ENCODE peak calls at places on chromosomes 12 and 14, in four cellular contexts. I, Z, P and C are unnamed samples.
A peak's percentile ranks its signal among the peaks of the same experiment; 100 is the strongest.

GRCh38 chr12:121789800-121790748 is 3.4 kb downstream of the RHOF start:
- DNase-seq in Z (no peak), I (no peak), P (no peak), C (no peak)

GRCh38 chr12:27456618-27457017 is 10.1 kb downstream of the SMCO2 start:
- DNase-seq in P (no peak), I (no peak), Z (no peak), C (no peak)

GRCh38 chr14:101243587-101244338 is 317.5 kb upstream of the DIO3 start:
- DNase-seq in I (no peak), P (no peak), Z (no peak), C (no peak)

GRCh38 chr14:84323963-84324362 is 1206.0 kb upstream of the FLRT2 start:
- DNase-seq in I (no peak), Z (peak; percentile 16), P (no peak), C (peak; percentile 2)

GRCh38 chr12:113106361-113106760 is 29.2 kb downstream of the RASAL1 start:
- DNase-seq in I (no peak), Z (no peak), P (no peak), C (no peak)

GRCh38 chr14:81348086-81348485 is 52.0 kb downstream of the STON2 start:
- DNase-seq in I (no peak), P (no peak), Z (no peak), C (no peak)

GRCh38 chr12:63929426-63929825 is 84.9 kb downstream of the SRGAP1 start:
- DNase-seq in I (no peak), Z (no peak), P (no peak), C (no peak)

GRCh38 chr12:122079532-122080081 is 1.1 kb downstream of the MLXIP start:
- DNase-seq in P (no peak), I (no peak), Z (no peak), C (peak; percentile 25)

GRCh38 chr14:24315807-24316596 is 4.7 kb downstream of the LTB4R start:
- DNase-seq in I (no peak), P (no peak), Z (no peak), C (no peak)

GRCh38 chr14:37787879-37788494 is 192.6 kb downstream of the TTC6 start:
- DNase-seq in I (no peak), Z (no peak), P (no peak), C (no peak)

GRCh38 chr12:1279050-1279449 is 288.0 kb downstream of the ERC1 start:
- DNase-seq in I (no peak), P (no peak), Z (no peak), C (peak; percentile 11)

GRCh38 chr14:101196795-101197590 is 293.5 kb upstream of the RTL1 start:
- DNase-seq in Z (no peak), P (no peak), I (no peak), C (no peak)

GRCh38 chr12:114006482-114007425 is 40.6 kb upstream of the RBM19 start:
- DNase-seq in P (no peak), Z (no peak), I (no peak), C (no peak)

GRCh38 chr14:89534896-89535615 is 118.0 kb upstream of the FOXN3 start:
- DNase-seq in P (no peak), Z (peak; percentile 70), I (no peak), C (peak; percentile 57)

GRCh38 chr12:45509187-45509586 is 220.3 kb upstream of the ARID2 start:
- DNase-seq in P (no peak), I (no peak), Z (no peak), C (no peak)

GRCh38 chr14:105251920-105252319 is 3.6 kb downstream of the BTBD6 start:
- DNase-seq in Z (no peak), P (no peak), I (no peak), C (no peak)

GRCh38 chr14:91376547-91377477 is 40.8 kb downstream of the CCDC88C start:
- DNase-seq in I (no peak), Z (no peak), P (no peak), C (no peak)

GRCh38 chr12:47970843-47971242 is 7.4 kb downstream of the TMEM106C start:
- DNase-seq in I (no peak), P (no peak), Z (no peak), C (no peak)

GRCh38 chr12:31813305-31813704 is 84.5 kb upstream of the AMN1 start:
- DNase-seq in P (no peak), I (no peak), Z (no peak), C (peak; percentile 17)

GRCh38 chr14:68968051-68968450 is 11.1 kb downstream of the ACTN1 start:
- DNase-seq in I (no peak), Z (no peak), P (no peak), C (no peak)

GRCh38 chr12:1937481-1938224 is 19.2 kb upstream of the CACNA2D4 start:
- DNase-seq in I (no peak), P (no peak), Z (no peak), C (no peak)

GRCh38 chr12:49358548-49359141 is 8.6 kb upstream of the SPATS2 start:
- DNase-seq in P (peak; percentile 58), Z (no peak), I (no peak), C (peak; percentile 83)

GRCh38 chr12:24212496-24212895 is 263.0 kb upstream of the SOX5 start:
- DNase-seq in P (no peak), Z (no peak), I (no peak), C (no peak)

GRCh38 chr12:122513660-122514059 is 12.9 kb upstream of the ZCCHC8 start:
- DNase-seq in P (no peak), Z (no peak), I (no peak), C (no peak)

DNA sequence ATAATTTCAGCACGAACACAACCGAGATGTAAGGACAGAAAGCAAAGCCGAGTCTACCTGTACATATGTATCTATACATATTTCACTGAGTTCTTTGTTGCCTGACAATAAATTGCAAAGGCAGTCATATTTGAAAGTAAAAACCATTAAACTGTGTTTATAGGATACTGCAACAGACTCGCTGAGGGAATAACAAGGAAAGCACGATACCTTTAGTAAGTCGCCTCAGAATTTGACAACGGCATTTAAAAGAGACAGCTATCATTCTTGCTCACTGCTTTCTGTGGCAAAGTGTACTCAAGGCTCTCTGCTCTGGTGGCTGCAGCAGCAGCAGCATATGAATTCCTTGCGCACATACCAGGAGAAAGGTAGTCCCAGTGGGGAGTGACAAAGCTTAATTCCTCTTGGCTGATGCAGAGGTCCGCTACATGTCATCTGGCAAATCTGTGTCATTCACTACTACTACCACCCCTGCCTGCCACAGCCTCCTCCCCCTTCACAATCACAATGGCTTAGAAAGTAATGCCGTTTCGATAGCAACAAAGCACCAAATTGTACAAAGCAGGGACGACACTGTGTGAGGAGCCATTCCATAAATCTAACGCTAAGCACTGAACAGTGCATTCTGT is at the start of gene GRIP1:
- DNase-seq in Z (peak; percentile 36), P (no peak), I (no peak), C (no peak)
- H3K4me3 ChIP-seq in Z (peak within 1 kb of the TSS; percentile 48), P (peak within 1 kb of the TSS; percentile 26), I (no peak within 1 kb of the TSS), C (no peak within 1 kb of the TSS)

GRCh38 chr12:90954921-90955320 is at the start of gene CCER1:
- DNase-seq in P (no peak), Z (no peak), I (no peak), C (no peak)

GRCh38 chr12:90959538-90960139 is 4.7 kb upstream of the CCER1 start:
- DNase-seq in I (no peak), Z (no peak), P (peak; percentile 32), C (peak; percentile 75)

GRCh38 chr12:90954428-90954827 is 548 bp downstream of the CCER1 start:
- DNase-seq in P (no peak), I (no peak), Z (no peak), C (no peak)

GRCh38 chr12:90961154-90961553 is 6.2 kb upstream of the CCER1 start:
- DNase-seq in I (no peak), Z (no peak), P (no peak), C (no peak)

GRCh38 chr12:90958995-90959394 is 4.0 kb upstream of the CCER1 start:
- DNase-seq in I (no peak), Z (no peak), P (no peak), C (peak; percentile 52)
- TF ChIP-seq CTCF in I (no peak), Z (no peak), P (no peak), C (peak; percentile 28)

GRCh38 chr14:71244341-71244740 is 337.1 kb downstream of the PCNX1 start:
- DNase-seq in Z (no peak), P (no peak), I (no peak), C (peak; percentile 54)
- H3K4me3 ChIP-seq in Z (no peak overlapping the region), P (no peak overlapping the region), I (no peak overlapping the region), C (no peak overlapping the region)

GRCh38 chr14:52695481-52696091 is at the start of gene ERO1A:
- DNase-seq in P (peak; percentile 35), I (peak; percentile 74), Z (peak; percentile 73), C (peak; percentile 82)
- TF ChIP-seq CTCF in P (no peak), I (no peak), Z (no peak), C (no peak)

DNA sequence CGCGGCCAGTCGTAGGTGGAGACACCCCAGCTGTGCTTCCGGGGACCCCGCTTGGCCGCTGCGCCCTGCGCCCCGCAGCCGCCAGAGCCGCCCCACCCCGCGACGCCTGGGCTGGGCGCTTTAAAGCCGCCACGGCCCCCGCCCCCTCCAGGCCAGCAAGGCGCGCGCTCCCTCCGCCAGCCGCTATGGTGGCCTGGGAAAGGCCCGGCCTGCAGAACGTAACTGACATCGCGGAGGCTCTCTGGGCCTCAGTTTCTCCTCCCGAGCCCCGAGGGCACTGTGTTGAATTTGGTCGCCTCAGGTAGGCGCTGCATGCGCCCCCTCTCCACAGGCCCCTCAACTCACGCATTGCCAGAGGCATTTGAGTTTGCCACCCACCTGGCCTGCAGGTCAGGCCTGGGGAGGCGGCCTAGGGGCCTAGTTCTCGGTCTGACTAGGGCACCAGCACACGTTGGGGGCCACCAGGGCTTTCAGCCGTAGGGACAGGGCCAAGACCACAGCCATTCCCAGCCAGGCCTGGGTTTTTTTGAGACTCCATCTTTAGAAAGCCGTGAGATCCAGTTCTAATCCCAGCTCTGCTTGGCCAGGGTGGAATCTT is at the start of gene NGB:
- DNase-seq in Z (no peak), I (no peak), P (no peak), C (no peak)
- H3K4me3 ChIP-seq in Z (no peak within 1 kb of the TSS), I (no peak within 1 kb of the TSS), P (no peak within 1 kb of the TSS), C (no peak within 1 kb of the TSS)

GRCh38 chr12:95857799-95858198 is 953 bp upstream of the SNRPF start:
- DNase-seq in Z (no peak), P (no peak), I (no peak), C (no peak)

GRCh38 chr12:95859344-95859816 is 628 bp downstream of the SNRPF start:
- DNase-seq in I (no peak), P (no peak), Z (peak; percentile 38), C (no peak)

GRCh38 chr12:95859947-95860850 is 1.4 kb downstream of the SNRPF start:
- DNase-seq in Z (no peak), I (no peak), P (no peak), C (no peak)

GRCh38 chr12:95857151-95857550 is 1.6 kb upstream of the SNRPF start:
- DNase-seq in P (no peak), Z (no peak), I (no peak), C (no peak)

DNA sequence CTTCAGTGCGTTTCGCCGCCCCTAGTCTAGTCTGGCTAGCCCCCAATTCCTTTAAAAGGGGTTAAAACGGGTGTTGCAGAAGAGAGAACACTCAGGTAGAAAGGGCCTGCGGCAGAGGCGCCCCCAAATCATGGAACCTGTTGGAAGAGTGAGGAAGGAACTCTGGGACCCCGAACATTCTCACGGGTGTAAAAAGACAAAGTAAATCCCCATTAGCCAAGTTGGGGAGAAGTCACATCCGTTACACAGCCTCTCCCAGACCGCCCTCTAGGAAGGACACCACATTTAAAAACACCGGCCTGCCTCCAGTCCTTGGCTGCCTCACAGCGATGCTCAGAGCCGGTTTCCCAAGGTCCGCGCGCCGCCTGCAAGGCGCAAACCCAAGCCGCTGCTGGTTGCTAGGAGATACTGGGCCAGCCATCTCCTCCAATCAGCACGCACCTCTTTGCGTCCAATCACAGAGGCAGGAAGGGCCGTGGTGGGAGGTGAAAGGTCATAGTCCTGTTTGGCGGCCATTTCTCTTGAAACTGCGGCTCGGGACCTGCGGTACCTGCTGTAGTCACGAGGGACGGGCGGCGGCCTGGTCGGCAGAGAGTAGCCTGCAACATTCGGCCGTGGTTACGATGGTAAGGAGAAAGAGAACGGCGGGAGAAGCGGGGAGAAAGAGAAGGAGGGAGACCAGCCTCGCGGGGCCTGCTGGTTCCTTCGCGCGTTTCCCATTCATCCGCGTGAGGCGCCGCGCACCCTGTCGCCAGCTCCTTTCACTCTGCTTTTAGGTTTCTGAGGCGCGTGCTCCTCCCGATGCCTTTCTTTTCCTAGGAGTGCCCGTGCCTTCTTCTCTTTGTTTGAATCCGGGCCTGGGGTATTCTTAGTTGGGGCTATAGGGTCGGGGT is at the start of gene SNRPF:
- DNase-seq in Z (peak; percentile 92), P (peak; percentile 96), I (peak; percentile 96), C (peak; percentile 97)
- TF ChIP-seq CTCF in Z (no peak), P (peak; percentile 14), I (no peak), C (no peak)